ENCODE peak calls at places on chromosome 17, in four cellular contexts. I is adrenal gland, M is suprapubic skin, O is NT2/D1. U is an unnamed sample. For H3K4me1, the result is how much of the 10 kb centered on the place peaks cover.

GRCh38 chr17:27956601-27957445 is 63.7 kb upstream of the LYRM9 start:
- DNase-seq in I (peak), M (no peak), O (peak), U (no peak)

GRCh38 chr17:27950995-27951394 is 57.8 kb upstream of the LYRM9 start:
- DNase-seq in I (no peak), M (no peak), O (no peak), U (no peak)

GRCh38 chr17:42675984-42676423 is 790 bp downstream of the PLEKHH3 start:
- DNase-seq in I (peak), M (no peak), O (no peak), U (no peak)

GRCh38 chr17:67020293-67020766 is 24.0 kb upstream of the CACNG1 start:
- DNase-seq in I (no peak), M (no peak), O (no peak), U (no peak)

GRCh38 chr17:27247071-27247957 is 46.6 kb upstream of the WSB1 start:
- DNase-seq in I (peak), M (no peak), O (no peak), U (peak)

GRCh38 chr17:75876938-75877751 is 1.2 kb downstream of the TRIM47 start:
- DNase-seq in I (peak), M (peak), O (no peak), U (no peak)

GRCh38 chr17:21542070-21542469 is 150.3 kb upstream of the KCNJ18 start:
- DNase-seq in I (no peak), M (no peak), O (no peak), U (no peak)

GRCh38 chr17:19651461-19652238 is 3.1 kb downstream of the ALDH3A2 start:
- DNase-seq in I (no peak), M (no peak), O (no peak), U (peak)

GRCh38 chr17:75250009-75250471 is 11.4 kb downstream of the GGA3 start:
- DNase-seq in I (no peak), M (no peak), O (no peak), U (no peak)

DNA sequence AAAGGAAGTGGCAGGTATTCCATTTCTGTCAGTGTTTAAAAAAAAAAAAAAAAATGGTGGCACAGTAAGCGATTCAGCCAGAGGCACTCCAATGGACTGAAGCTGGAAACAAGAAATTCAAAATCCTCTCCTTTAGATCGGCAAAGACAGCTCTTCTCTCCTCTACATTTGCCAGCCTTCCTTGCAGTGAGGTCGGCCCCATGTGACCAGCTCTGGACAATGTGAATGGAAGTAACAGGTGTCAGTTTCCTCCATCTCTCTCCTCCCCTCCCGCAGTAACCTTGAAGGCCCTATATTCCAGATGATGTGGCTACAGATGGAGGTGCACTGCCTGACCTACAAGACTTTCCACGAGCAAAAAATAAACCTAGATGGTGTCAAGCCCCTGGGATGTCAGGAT is 15.0 kb downstream of the CUEDC1 start:
- DNase-seq in I (no peak), M (no peak), O (no peak), U (no peak)
- H3K4me1 ChIP-seq in I (half or more), M (half or more), O (under half), U (half or more)

GRCh38 chr17:57895382-57896060 is 45.7 kb upstream of the MRPS23 start:
- DNase-seq in I (no peak), M (no peak), O (no peak), U (no peak)

GRCh38 chr17:57898487-57899311 is 48.9 kb upstream of the MRPS23 start:
- DNase-seq in I (peak), M (no peak), O (no peak), U (no peak)

GRCh38 chr17:57892820-57893595 is 43.2 kb upstream of the MRPS23 start:
- DNase-seq in I (peak), M (peak), O (no peak), U (peak)

GRCh38 chr17:57892146-57892819 is 42.4 kb upstream of the MRPS23 start:
- DNase-seq in I (peak), M (peak), O (no peak), U (no peak)

GRCh38 chr17:57894848-57895247 is 45.0 kb upstream of the MRPS23 start:
- DNase-seq in I (no peak), M (no peak), O (no peak), U (no peak)
- H3K4me1 ChIP-seq in I (half or more), M (half or more), O (under half), U (half or more)

GRCh38 chr17:18191071-18191667 is 7.5 kb downstream of the ALKBH5 start:
- DNase-seq in I (peak), M (no peak), O (no peak), U (no peak)
- H3K4me1 ChIP-seq in I (half or more), M (half or more), O (under half), U (half or more)

GRCh38 chr17:68435876-68436842 is 21.1 kb downstream of the WIPI1 start:
- DNase-seq in I (peak), M (peak), O (peak), U (no peak)

GRCh38 chr17:68441064-68441770 is 16.1 kb downstream of the WIPI1 start:
- DNase-seq in I (peak), M (peak), O (no peak), U (no peak)

GRCh38 chr17:68440526-68440925 is 16.8 kb downstream of the WIPI1 start:
- DNase-seq in I (no peak), M (no peak), O (no peak), U (no peak)

GRCh38 chr17:68437979-68438877 is 19.1 kb downstream of the WIPI1 start:
- DNase-seq in I (peak), M (peak), O (no peak), U (no peak)

GRCh38 chr17:68439656-68440290 is 17.5 kb downstream of the WIPI1 start:
- DNase-seq in I (no peak), M (peak), O (no peak), U (no peak)
- H3K4me1 ChIP-seq in I (under half), M (half or more), O (under half), U (under half)

GRCh38 chr17:82871776-82872561 is 32.1 kb upstream of the ZNF750 start:
- DNase-seq in I (no peak), M (no peak), O (no peak), U (no peak)

GRCh38 chr17:82871056-82871775 is 31.4 kb upstream of the ZNF750 start:
- DNase-seq in I (no peak), M (no peak), O (no peak), U (no peak)

GRCh38 chr17:82870091-82870491 is 30.3 kb upstream of the ZNF750 start:
- DNase-seq in I (no peak), M (no peak), O (no peak), U (no peak)

GRCh38 chr17:82869536-82869935 is 29.7 kb upstream of the ZNF750 start:
- DNase-seq in I (no peak), M (no peak), O (no peak), U (no peak)

DNA sequence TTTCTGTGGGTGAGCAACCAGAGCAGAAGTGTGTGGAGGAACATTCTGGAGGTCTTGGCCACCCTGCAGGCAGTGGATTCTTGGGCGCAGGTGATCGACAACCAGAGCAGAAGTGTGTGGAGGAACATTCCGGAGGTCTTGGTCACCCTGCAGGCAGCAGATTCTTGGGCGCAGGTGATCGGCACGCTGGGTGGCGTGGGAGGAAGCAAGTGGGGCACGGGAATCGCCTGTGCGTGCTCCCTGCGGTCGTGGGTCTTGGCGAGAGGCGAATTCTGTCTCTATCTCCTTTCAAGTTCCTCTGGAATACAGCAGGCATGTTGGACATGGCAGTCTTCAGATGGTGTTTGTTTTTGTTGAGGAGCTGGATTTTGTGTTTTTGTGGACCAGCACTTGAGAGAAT is 30.7 kb upstream of the ZNF750 start:
- DNase-seq in I (no peak), M (no peak), O (no peak), U (no peak)
- H3K4me1 ChIP-seq in I (under half), M (half or more), O (under half), U (under half)

GRCh38 chr17:82883461-82884031 is 43.7 kb upstream of the ZNF750 start:
- DNase-seq in I (no peak), M (no peak), O (no peak), U (no peak)
- H3K4me1 ChIP-seq in I (under half), M (half or more), O (under half), U (under half)

GRCh38 chr17:57108656-57109392 is 23.8 kb downstream of the AKAP1 start:
- DNase-seq in I (no peak), M (no peak), O (no peak), U (no peak)

GRCh38 chr17:57107498-57108101 is 22.6 kb downstream of the AKAP1 start:
- DNase-seq in I (no peak), M (no peak), O (no peak), U (no peak)

GRCh38 chr17:57104461-57105175 is 19.6 kb downstream of the AKAP1 start:
- DNase-seq in I (no peak), M (no peak), O (no peak), U (no peak)

GRCh38 chr17:57106836-57107497 is 21.9 kb downstream of the AKAP1 start:
- DNase-seq in I (no peak), M (no peak), O (no peak), U (no peak)

GRCh38 chr17:57106107-57106835 is 21.2 kb downstream of the AKAP1 start:
- DNase-seq in I (no peak), M (no peak), O (no peak), U (no peak)
- H3K4me1 ChIP-seq in I (under half), M (half or more), O (under half), U (half or more)

GRCh38 chr17:65183736-65184135 is 46.6 kb downstream of the RGS9 start:
- DNase-seq in I (no peak), M (no peak), O (peak), U (no peak)
- H3K4me1 ChIP-seq in I (under half), M (under half), O (under half), U (under half)